ENCODE peak calls at places on chromosomes 1 and 21, in four cellular contexts. A is C1 segment of cervical spinal cord, I is GM20000, Q is SK-N-SH. L is an unnamed sample.

GRCh38 chr1:114195819-114196218 is 42.1 kb upstream of the SYT6 start:
- DNase-seq in I (no peak), A (no peak), Q (no peak), L (no peak)

GRCh38 chr1:58545591-58546519 is 671 bp downstream of the OMA1 start:
- DNase-seq in Q (peak), A (peak), I (peak), L (peak)

GRCh38 chr1:18486195-18486594 is 5.5 kb downstream of the KLHDC7A start:
- DNase-seq in Q (peak), I (no peak), A (no peak), L (no peak)

GRCh38 chr1:38860464-38860816 is 868 bp upstream of the RRAGC start:
- DNase-seq in A (no peak), I (no peak), Q (no peak), L (no peak)

GRCh38 chr21:20004353-20004752 is 993.9 kb upstream of the NCAM2 start:
- DNase-seq in A (no peak), Q (no peak), I (no peak), L (no peak)

GRCh38 chr1:32933742-32934322 is 30.8 kb downstream of the RNF19B start:
- DNase-seq in I (no peak), A (no peak), Q (peak), L (no peak)

GRCh38 chr1:182575540-182576149 is 13.4 kb downstream of the RNASEL start:
- DNase-seq in Q (no peak), A (no peak), I (no peak), L (no peak)

GRCh38 chr1:66770240-66770639 is 18.0 kb downstream of the DYNLT5 start:
- DNase-seq in A (no peak), I (no peak), Q (no peak), L (no peak)

GRCh38 chr1:23485002-23485332 is 988 bp upstream of the ASAP3 start:
- DNase-seq in Q (no peak), A (no peak), I (no peak), L (no peak)

GRCh38 chr1:42957229-42957879 is 1.3 kb downstream of the SLC2A1 start:
- DNase-seq in I (no peak), A (no peak), Q (no peak), L (peak)

GRCh38 chr1:155086182-155086741 is 7.6 kb downstream of the EFNA3 start:
- DNase-seq in A (peak), Q (peak), I (peak), L (peak)

GRCh38 chr1:220521755-220522154 is 6.2 kb upstream of the MARK1 start:
- DNase-seq in I (no peak), A (no peak), Q (no peak), L (no peak)

GRCh38 chr1:35569956-35570355 is 3.2 kb upstream of the TFAP2E start:
- DNase-seq in I (no peak), Q (no peak), A (no peak), L (no peak)

GRCh38 chr1:168743001-168743400 is 14.0 kb upstream of the DPT start:
- DNase-seq in Q (no peak), A (no peak), I (no peak), L (no peak)

GRCh38 chr1:51236548-51237312 is 657 bp downstream of the RNF11 start:
- DNase-seq in A (peak), Q (peak), I (peak), L (peak)